ENCODE peak calls at places on chromosome 9, in eight cellular contexts. V is GM20000, Y is AML-193, H is cardiac fibroblast, F is smooth muscle cell of the brain vasculature, N is MV-4-11, U is PC-3, M is posterior cingulate gyrus. Z is an unnamed sample.

GRCh38 chr9:88968799-88969198 is 22.5 kb upstream of the S1PR3 start:
- DNase-seq in Y (no peak), U (no peak), F (no peak), M (no peak), V (no peak), H (no peak), N (no peak), Z (no peak)

GRCh38 chr9:110007477-110008270 is 200.3 kb downstream of the C9orf152 start:
- DNase-seq in U (peak), N (no peak), M (no peak), Y (no peak), F (no peak), V (no peak), H (no peak), Z (no peak)

GRCh38 chr9:107698779-107699564 is 209.4 kb upstream of the KLF4 start:
- DNase-seq in N (no peak), F (no peak), Y (no peak), U (no peak), M (no peak), H (no peak), V (no peak), Z (no peak)

GRCh38 chr9:92669527-92669889 is 423 bp downstream of the IPPK start:
- DNase-seq in M (no peak), N (no peak), U (no peak), F (no peak), V (peak), H (no peak), Y (no peak), Z (peak)

GRCh38 chr9:38032266-38032830 is 36.7 kb downstream of the SHB start:
- DNase-seq in U (peak), F (no peak), M (no peak), V (no peak), H (no peak), N (no peak), Y (peak), Z (no peak)

GRCh38 chr9:115524467-115525059 is 406.6 kb upstream of the TNC start:
- DNase-seq in M (peak), U (peak), F (peak), H (peak), N (peak), Y (peak), V (peak), Z (no peak)

GRCh38 chr9:74963043-74963442 is 10.3 kb upstream of the C9orf40 start:
- DNase-seq in Y (no peak), U (no peak), M (no peak), N (no peak), H (no peak), V (no peak), F (no peak), Z (no peak)

GRCh38 chr9:105608685-105609598 is 51.0 kb downstream of the FKTN start:
- DNase-seq in N (peak), H (peak), V (peak), Y (peak), U (peak), F (peak), M (no peak), Z (no peak)

GRCh38 chr9:976258-976804 is at the start of gene DMRT3:
- DNase-seq in F (no peak), M (no peak), U (no peak), H (no peak), Y (no peak), V (no peak), N (no peak), Z (no peak)

GRCh38 chr9:131727795-131728545 is 11.9 kb downstream of the RAPGEF1 start:
- DNase-seq in V (no peak), N (no peak), H (no peak), U (no peak), F (no peak), M (no peak), Y (no peak), Z (no peak)

GRCh38 chr9:89887286-89887685 is 282.5 kb downstream of the GADD45G start:
- DNase-seq in N (no peak), F (no peak), V (no peak), Y (no peak), H (no peak), M (no peak), U (no peak), Z (no peak)

GRCh38 chr9:78103971-78104433 is 72.4 kb upstream of the GNAQ start:
- DNase-seq in Y (peak), F (no peak), U (no peak), V (peak), N (peak), H (no peak), M (no peak), Z (no peak)

GRCh38 chr9:88605500-88606172 is 70.7 kb downstream of the NXNL2 start:
- DNase-seq in V (no peak), U (no peak), Y (no peak), N (peak), M (no peak), F (no peak), H (peak), Z (no peak)

GRCh38 chr9:126658201-126658600 is 44.5 kb downstream of the LMX1B start:
- DNase-seq in Y (no peak), N (no peak), U (no peak), M (no peak), V (no peak), F (no peak), H (no peak), Z (no peak)

GRCh38 chr9:116800885-116801284 is 113.8 kb downstream of the TRIM32 start:
- DNase-seq in F (no peak), Y (no peak), U (no peak), H (no peak), M (no peak), V (peak), N (no peak), Z (no peak)

GRCh38 chr9:107243757-107244156 is 39.3 kb upstream of the RAD23B start:
- DNase-seq in H (peak), F (no peak), V (no peak), Y (no peak), M (no peak), U (peak), N (no peak), Z (peak)

GRCh38 chr9:107386396-107386795 is 103.2 kb downstream of the KLF4 start:
- DNase-seq in Y (no peak), N (no peak), F (no peak), M (no peak), U (no peak), H (no peak), V (no peak), Z (no peak)

GRCh38 chr9:21415492-21416267 is 6.8 kb downstream of the IFNA8 start:
- DNase-seq in V (no peak), Y (no peak), U (peak), H (peak), F (no peak), M (no peak), N (no peak), Z (no peak)

GRCh38 chr9:116945817-116946216 is 258.7 kb downstream of the TRIM32 start:
- DNase-seq in U (no peak), V (no peak), M (no peak), H (no peak), N (peak), Y (peak), F (no peak), Z (no peak)